ENCODE peak calls at places on chromosome 5, in seven cellular contexts. L is pancreas, D is left ventricle myocardium inferior, E is cardiac fibroblast, J is breast epithelium, N is A549, Z is H9. B is an unnamed sample.

GRCh38 chr5:174312641-174313040 is 267.1 kb downstream of the NSG2 start:
- DNase-seq in L (no peak), J (peak; percentile 30), D (no peak), N (no peak), E (no peak), Z (no peak), B (no peak)

GRCh38 chr5:72184408-72184807 is 77.1 kb downstream of the MAP1B start:
- DNase-seq in D (no peak), L (no peak), N (no peak), Z (no peak), E (no peak), J (no peak), B (no peak)

GRCh38 chr5:27403248-27403882 is 365.0 kb upstream of the CDH9 start:
- DNase-seq in D (no peak), E (peak; percentile 32), N (peak; percentile 7), L (no peak), J (no peak), Z (no peak), B (no peak)

GRCh38 chr5:73822989-73823339 is 197.0 kb downstream of the ARHGEF28 start:
- DNase-seq in L (peak; percentile 34), Z (no peak), J (no peak), D (no peak), E (peak; percentile 57), N (no peak), B (no peak)

GRCh38 chr5:132501961-132502931 is 11.7 kb upstream of the IRF1 start:
- DNase-seq in J (no peak), E (peak; percentile 48), L (no peak), Z (no peak), D (no peak), N (no peak), B (peak; percentile 47)

GRCh38 chr5:5886353-5886752 is 463.9 kb downstream of the ICE1 start:
- DNase-seq in Z (no peak), E (no peak), J (no peak), L (no peak), D (no peak), N (no peak), B (no peak)

GRCh38 chr5:1472964-1473628 is 27.9 kb upstream of the SLC6A3 start:
- DNase-seq in D (no peak), L (no peak), N (no peak), E (no peak), J (peak; percentile 20), Z (no peak), B (no peak)

GRCh38 chr5:16975950-16976624 is 40.0 kb upstream of the MYO10 start:
- DNase-seq in D (no peak), Z (no peak), N (no peak), L (no peak), E (no peak), J (no peak), B (no peak)

GRCh38 chr5:146667633-146668032 is 151.6 kb upstream of the GPR151 start:
- DNase-seq in Z (no peak), L (no peak), N (no peak), J (no peak), D (no peak), E (peak; percentile 5), B (peak; percentile 4)

GRCh38 chr5:74442466-74442865 is 198.1 kb downstream of the ENC1 start:
- DNase-seq in E (no peak), N (no peak), Z (no peak), J (no peak), L (no peak), D (no peak), B (no peak)

GRCh38 chr5:158178535-158178934 is 319.6 kb upstream of the CLINT1 start:
- DNase-seq in N (no peak), E (no peak), D (no peak), Z (no peak), L (no peak), J (no peak), B (no peak)

GRCh38 chr5:957730-958485 is 50.7 kb upstream of the NKD2 start:
- DNase-seq in Z (no peak), D (no peak), L (no peak), N (no peak), E (no peak), J (no peak), B (peak; percentile 42)

GRCh38 chr5:159034083-159034824 is 65.5 kb downstream of the EBF1 start:
- DNase-seq in J (no peak), Z (no peak), D (no peak), E (peak; percentile 53), N (no peak), L (no peak), B (no peak)

GRCh38 chr5:67516959-67517358 is 320.4 kb upstream of the CD180 start:
- DNase-seq in D (no peak), Z (no peak), E (peak; percentile 81), N (no peak), J (no peak), L (no peak), B (no peak)

GRCh38 chr5:167790462-167791260 is 500.8 kb upstream of the WWC1 start:
- DNase-seq in D (no peak), E (peak; percentile 25), Z (no peak), J (no peak), L (no peak), N (no peak), B (no peak)

GRCh38 chr5:3345195-3345594 is 250.4 kb upstream of the IRX1 start:
- DNase-seq in Z (no peak), D (no peak), N (no peak), J (no peak), L (no peak), E (no peak), B (no peak)

GRCh38 chr5:115262066-115262404 is 642 bp downstream of the PGGT1B start:
- DNase-seq in Z (no peak), E (peak; percentile 32), N (peak; percentile 10), L (no peak), D (no peak), J (no peak), B (no peak)

GRCh38 chr5:140240987-140241706 is 61.8 kb downstream of the PFDN1 start:
- DNase-seq in J (peak; percentile 71), D (peak; percentile 92), N (peak; percentile 34), L (peak; percentile 84), E (peak; percentile 93), Z (peak; percentile 90), B (peak; percentile 91)

GRCh38 chr5:65916636-65917035 is 9.7 kb upstream of the ERBIN start:
- DNase-seq in E (no peak), N (no peak), J (no peak), Z (no peak), D (no peak), L (no peak), B (no peak)

GRCh38 chr5:149174847-149175234 is 33.5 kb downstream of the ABLIM3 start:
- DNase-seq in N (no peak), Z (no peak), J (no peak), E (no peak), D (no peak), L (no peak), B (no peak)

GRCh38 chr5:54177058-54177457 is 133.3 kb downstream of the ARL15 start:
- DNase-seq in Z (no peak), L (no peak), E (no peak), N (no peak), J (no peak), D (no peak), B (no peak)

GRCh38 chr5:54180616-54181015 is 129.8 kb downstream of the ARL15 start:
- DNase-seq in D (no peak), N (no peak), Z (no peak), E (no peak), L (no peak), J (no peak), B (no peak)

GRCh38 chr5:54176066-54176835 is 134.1 kb downstream of the ARL15 start:
- DNase-seq in E (no peak), J (no peak), L (no peak), Z (no peak), N (no peak), D (no peak), B (no peak)

GRCh38 chr5:54178207-54178606 is 132.2 kb downstream of the ARL15 start:
- DNase-seq in J (no peak), D (no peak), Z (no peak), N (no peak), L (no peak), E (no peak), B (no peak)

GRCh38 chr5:54178991-54179390 is 131.4 kb downstream of the ARL15 start:
- DNase-seq in N (no peak), J (no peak), L (no peak), Z (no peak), E (no peak), D (no peak), B (no peak)
- TF ChIP-seq CTCF in N (no peak), J (no peak), L (no peak), Z (no peak), E (no peak), D (no peak), B (no peak)

DNA sequence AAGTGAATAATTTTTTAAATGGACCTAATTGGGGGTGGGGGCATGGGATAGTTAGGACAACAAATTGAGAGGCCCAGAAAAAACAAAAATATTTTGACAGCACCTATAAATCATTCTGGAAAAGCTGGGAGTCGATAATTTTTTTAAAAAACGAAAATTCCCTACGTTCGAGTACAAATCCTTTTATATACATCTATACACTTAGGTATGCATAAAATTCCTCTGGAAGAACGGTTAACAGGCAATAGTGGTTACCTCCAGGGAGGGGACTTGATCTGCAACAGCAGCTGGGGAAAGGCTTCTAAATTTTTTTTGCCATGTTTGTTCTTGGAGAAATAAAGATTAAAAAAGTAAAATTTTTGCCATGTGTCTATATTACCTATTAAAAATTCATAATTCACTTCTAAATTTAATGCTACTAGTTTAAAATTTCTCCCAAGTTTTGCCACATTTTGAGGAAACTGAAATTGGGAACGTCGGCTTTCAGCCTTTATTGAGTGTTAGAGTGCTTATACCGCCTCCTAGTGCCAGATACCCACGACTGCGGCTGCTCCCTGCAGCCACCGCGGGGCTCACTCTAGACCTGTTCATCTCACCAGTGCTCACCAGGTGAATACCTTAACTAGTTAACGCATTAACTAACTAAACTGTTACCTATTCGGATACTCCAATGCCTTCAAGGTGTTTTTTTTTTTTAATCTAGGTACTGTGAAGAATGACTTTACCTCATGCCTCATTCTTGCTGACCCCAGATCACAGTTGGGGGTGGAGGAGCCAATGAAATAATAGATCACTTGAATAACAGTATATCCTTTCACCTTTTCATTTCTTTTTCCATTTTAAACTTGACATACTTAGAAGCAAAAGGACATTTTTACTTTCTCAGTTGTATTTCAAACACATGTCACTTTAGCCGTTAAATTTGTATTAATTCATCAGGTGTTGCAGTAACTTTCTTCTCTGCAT is 1.8 kb upstream of the BHMT start:
- DNase-seq in Z (peak; percentile 61), N (no peak), E (peak; percentile 16), L (peak; percentile 7), D (peak; percentile 23), J (no peak), B (no peak)
- TF ChIP-seq CTCF in Z (peak; percentile 92), N (peak; percentile 45), E (peak; percentile 39), L (peak; percentile 35), D (peak; percentile 67), J (no peak), B (no peak)

GRCh38 chr5:93909356-93909755 is 168.0 kb upstream of the POU5F2 start:
- DNase-seq in L (no peak), N (no peak), J (no peak), Z (no peak), D (no peak), E (peak; percentile 49), B (no peak)
- TF ChIP-seq CTCF in L (no peak), N (peak; percentile 39), J (no peak), Z (no peak), D (no peak), E (peak; percentile 17), B (no peak)

DNA sequence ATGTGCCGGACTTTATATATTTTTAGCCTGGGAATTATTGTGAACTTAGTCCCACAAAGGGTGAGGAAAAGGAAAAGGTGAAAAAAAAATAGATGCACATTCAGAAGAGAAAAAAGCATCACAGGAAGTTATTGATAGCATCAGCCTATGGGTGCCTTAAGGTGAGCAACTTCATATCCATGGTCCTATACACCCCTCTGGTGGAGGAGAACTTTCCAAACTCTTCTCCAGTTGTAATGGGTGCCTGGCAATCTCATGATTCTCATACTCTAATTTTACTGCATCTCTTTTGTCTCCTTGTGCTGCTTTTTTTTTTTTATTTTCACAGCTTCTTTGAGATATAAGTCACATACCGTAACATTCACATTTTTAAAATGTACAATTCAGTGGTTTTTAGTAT is 107.4 kb downstream of the JAKMIP2 start:
- DNase-seq in D (no peak), J (no peak), N (no peak), L (no peak), E (no peak), Z (no peak), B (no peak)
- TF ChIP-seq CTCF in D (no peak), J (no peak), N (no peak), L (no peak), E (no peak), Z (peak; percentile 41), B (no peak)